ENCODE peak calls at places on chromosomes 3 and 15, in four cellular contexts. One of them, this sample, is unnamed. For H3K27me3, the result is how much of the 10 kb centered on the place peaks cover.

GRCh38 chr3:100737334-100737733 is 28.0 kb downstream of the TFG start:
- DNase-seq in right lobe of liver: no peak
- DNase-seq in uterus: no peak
- DNase-seq in SJSA1: no peak
- DNase-seq in this sample: peak

GRCh38 chr3:78605178-78605577 is 1162.6 kb downstream of the ROBO1 start:
- DNase-seq in SJSA1: no peak
- DNase-seq in uterus: no peak
- DNase-seq in right lobe of liver: no peak
- DNase-seq in this sample: no peak

GRCh38 chr3:57079221-57079831 is 18.9 kb downstream of the SPATA12 start:
- DNase-seq in uterus: peak
- DNase-seq in SJSA1: no peak
- DNase-seq in right lobe of liver: peak
- DNase-seq in this sample: no peak

GRCh38 chr3:146543461-146544012 is 870 bp downstream of the PLSCR1 start:
- DNase-seq in uterus: peak
- DNase-seq in SJSA1: no peak
- DNase-seq in right lobe of liver: no peak
- DNase-seq in this sample: no peak

GRCh38 chr15:47514251-47514652 is 203.1 kb upstream of the SEMA6D start:
- DNase-seq in uterus: no peak
- DNase-seq in right lobe of liver: no peak
- DNase-seq in SJSA1: no peak
- DNase-seq in this sample: peak

GRCh38 chr3:169759256-169759655 is 5.6 kb downstream of the TERC start:
- DNase-seq in right lobe of liver: no peak
- DNase-seq in SJSA1: no peak
- DNase-seq in uterus: no peak
- DNase-seq in this sample: peak

GRCh38 chr3:72176537-72177041 is 391.6 kb upstream of the PROK2 start:
- DNase-seq in right lobe of liver: no peak
- DNase-seq in uterus: no peak
- DNase-seq in SJSA1: no peak
- DNase-seq in this sample: no peak

GRCh38 chr3:39577541-39577940 is 110.1 kb downstream of the MOBP start:
- DNase-seq in right lobe of liver: no peak
- DNase-seq in SJSA1: no peak
- DNase-seq in uterus: no peak
- DNase-seq in this sample: no peak

GRCh38 chr3:56917740-56918568 is 116.2 kb upstream of the ARHGEF3 start:
- DNase-seq in right lobe of liver: no peak
- DNase-seq in uterus: no peak
- DNase-seq in SJSA1: no peak
- DNase-seq in this sample: no peak

GRCh38 chr3:140276698-140277097 is 341.7 kb downstream of the CLSTN2 start:
- DNase-seq in SJSA1: no peak
- DNase-seq in right lobe of liver: no peak
- DNase-seq in uterus: no peak
- DNase-seq in this sample: peak

GRCh38 chr3:143222505-143222904 is 102.9 kb downstream of the CHST2 start:
- DNase-seq in uterus: no peak
- DNase-seq in right lobe of liver: no peak
- DNase-seq in SJSA1: no peak
- DNase-seq in this sample: no peak

GRCh38 chr3:43867673-43868072 is 176.9 kb downstream of the ABHD5 start:
- DNase-seq in uterus: no peak
- DNase-seq in SJSA1: no peak
- DNase-seq in right lobe of liver: no peak
- DNase-seq in this sample: peak

DNA sequence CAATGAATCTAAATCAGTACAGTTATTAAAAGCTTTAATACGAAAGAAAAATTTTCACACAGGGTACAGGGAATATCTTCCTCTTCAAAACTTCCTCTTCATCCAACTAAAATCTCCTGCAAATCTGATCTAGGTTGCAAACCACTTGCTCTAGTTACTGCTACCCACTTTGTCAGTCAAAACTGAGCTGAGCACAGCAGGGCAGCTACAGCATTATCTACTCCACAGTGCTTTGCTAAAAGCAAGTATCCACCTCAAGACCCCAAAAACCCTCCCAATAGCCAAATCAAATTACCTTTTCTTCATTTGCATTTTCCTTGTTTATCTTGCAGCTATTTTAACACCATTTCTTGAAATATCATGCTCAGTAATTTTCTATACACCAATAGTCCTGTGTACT is 14.7 kb downstream of the ZNF280D start:
- DNase-seq in uterus: no peak
- DNase-seq in SJSA1: no peak
- DNase-seq in right lobe of liver: no peak
- DNase-seq in this sample: no peak
- H3K27ac ChIP-seq in uterus: no peak
- H3K27ac ChIP-seq in SJSA1: no peak
- H3K27ac ChIP-seq in right lobe of liver: no peak
- H3K27ac ChIP-seq in this sample: no peak

DNA sequence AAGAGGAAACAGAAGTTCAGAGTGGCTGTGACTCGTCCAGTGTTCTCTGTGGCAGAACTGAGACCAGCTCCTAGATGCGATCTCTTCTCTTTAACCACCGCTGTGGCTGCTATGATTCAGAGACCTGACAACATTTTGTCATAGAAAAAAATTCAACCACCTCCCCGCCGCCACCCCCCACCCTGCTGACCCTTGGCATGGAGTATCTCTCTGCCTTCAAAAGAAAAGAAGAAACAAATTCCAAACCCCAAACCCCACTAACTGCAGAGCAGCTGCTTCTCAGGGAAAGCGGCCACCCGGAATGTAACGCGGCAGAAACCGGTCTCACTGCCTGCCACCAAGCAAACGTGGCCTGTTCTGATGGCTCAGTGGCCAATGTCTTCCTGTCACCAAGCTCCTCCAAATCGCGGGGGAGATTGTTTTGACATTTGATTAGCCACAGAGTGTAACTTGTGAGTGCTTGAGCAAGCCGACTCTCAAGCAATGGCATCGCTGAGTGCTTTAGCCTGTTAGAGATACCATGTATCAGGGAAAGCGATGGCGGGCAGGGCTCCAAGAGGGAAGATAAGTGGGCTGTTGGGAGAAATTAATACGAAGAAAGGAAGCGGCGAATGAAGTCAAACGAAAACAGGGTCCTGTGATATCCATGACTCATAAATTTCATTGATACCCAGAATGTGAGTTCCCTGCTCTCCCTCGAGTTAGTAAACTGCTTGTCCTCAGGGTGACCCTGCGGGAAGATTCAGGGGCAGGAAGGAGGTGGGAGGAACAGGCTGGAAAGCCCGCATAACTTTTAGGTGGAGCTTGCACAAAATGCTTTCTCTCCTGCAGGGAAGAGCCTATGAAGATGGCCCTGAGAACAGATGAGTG is 44.8 kb upstream of the TLE3 start:
- DNase-seq in uterus: peak
- DNase-seq in SJSA1: no peak
- DNase-seq in right lobe of liver: peak
- DNase-seq in this sample: peak
- H3K4me3 ChIP-seq in uterus: no peak
- H3K4me3 ChIP-seq in SJSA1: no peak
- H3K4me3 ChIP-seq in right lobe of liver: no peak
- H3K4me3 ChIP-seq in this sample: no peak

GRCh38 chr15:89363770-89364169 is 29.1 kb upstream of the POLG start:
- DNase-seq in SJSA1: no peak
- DNase-seq in uterus: no peak
- DNase-seq in right lobe of liver: no peak
- DNase-seq in this sample: no peak
- H3K27me3 ChIP-seq in SJSA1: half or more
- H3K27me3 ChIP-seq in uterus: half or more
- H3K27me3 ChIP-seq in right lobe of liver: under half
- H3K27me3 ChIP-seq in this sample: half or more

GRCh38 chr3:126947429-126947828 is 35.5 kb upstream of the PLXNA1 start:
- DNase-seq in right lobe of liver: no peak
- DNase-seq in uterus: no peak
- DNase-seq in SJSA1: no peak
- DNase-seq in this sample: no peak

GRCh38 chr3:126946387-126946786 is 36.5 kb upstream of the PLXNA1 start:
- DNase-seq in right lobe of liver: no peak
- DNase-seq in uterus: no peak
- DNase-seq in SJSA1: no peak
- DNase-seq in this sample: no peak

GRCh38 chr3:126951561-126951960 is 31.4 kb upstream of the PLXNA1 start:
- DNase-seq in right lobe of liver: no peak
- DNase-seq in uterus: no peak
- DNase-seq in SJSA1: no peak
- DNase-seq in this sample: no peak

GRCh38 chr3:126945891-126946290 is 37.0 kb upstream of the PLXNA1 start:
- DNase-seq in SJSA1: no peak
- DNase-seq in uterus: no peak
- DNase-seq in right lobe of liver: no peak
- DNase-seq in this sample: no peak

GRCh38 chr3:126948980-126949535 is 33.9 kb upstream of the PLXNA1 start:
- DNase-seq in right lobe of liver: no peak
- DNase-seq in uterus: no peak
- DNase-seq in SJSA1: no peak
- DNase-seq in this sample: no peak
- H3K27ac ChIP-seq in right lobe of liver: no peak
- H3K27ac ChIP-seq in uterus: no peak
- H3K27ac ChIP-seq in SJSA1: no peak
- H3K27ac ChIP-seq in this sample: no peak

GRCh38 chr15:98003976-98004375 is 43.5 kb downstream of the ARRDC4 start:
- DNase-seq in right lobe of liver: no peak
- DNase-seq in SJSA1: no peak
- DNase-seq in uterus: no peak
- DNase-seq in this sample: no peak
- H3K4me3 ChIP-seq in right lobe of liver: no peak
- H3K4me3 ChIP-seq in SJSA1: no peak
- H3K4me3 ChIP-seq in uterus: no peak
- H3K4me3 ChIP-seq in this sample: no peak

GRCh38 chr15:96345560-96346389 is 15.3 kb downstream of the NR2F2 start:
- DNase-seq in right lobe of liver: peak
- DNase-seq in SJSA1: no peak
- DNase-seq in uterus: peak
- DNase-seq in this sample: peak
- H3K27me3 ChIP-seq in right lobe of liver: under half
- H3K27me3 ChIP-seq in SJSA1: under half
- H3K27me3 ChIP-seq in uterus: under half
- H3K27me3 ChIP-seq in this sample: under half

DNA sequence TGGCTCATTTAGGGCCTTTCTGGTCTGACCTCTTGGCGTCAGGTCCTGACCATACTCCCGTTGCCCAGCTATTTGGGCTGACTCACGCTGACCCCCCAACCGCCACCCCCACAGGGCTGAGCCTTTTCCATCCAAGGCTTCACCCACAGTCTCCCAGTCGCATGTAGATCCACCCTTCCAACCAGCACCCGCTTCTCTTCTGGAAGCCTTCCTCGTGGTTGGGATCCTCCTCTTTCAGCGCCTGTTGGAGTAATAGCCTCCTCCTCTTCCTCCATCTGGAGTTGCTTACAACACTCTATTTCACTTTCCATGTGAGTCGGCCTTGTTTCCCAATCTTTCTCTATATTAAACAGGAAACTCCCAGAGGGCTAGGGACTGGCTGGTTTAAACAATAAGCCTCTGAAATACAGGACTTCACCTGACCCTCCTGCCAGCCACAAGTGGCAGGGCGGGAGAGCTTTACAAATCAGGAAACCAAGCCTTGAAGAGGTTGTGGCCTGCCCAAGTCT is 2.1 kb upstream of the ALAS1 start:
- DNase-seq in SJSA1: no peak
- DNase-seq in uterus: no peak
- DNase-seq in right lobe of liver: no peak
- DNase-seq in this sample: no peak
- H3K27ac ChIP-seq in SJSA1: no peak
- H3K27ac ChIP-seq in uterus: peak
- H3K27ac ChIP-seq in right lobe of liver: peak
- H3K27ac ChIP-seq in this sample: no peak

GRCh38 chr3:14842277-14842676 is 23.5 kb downstream of the FGD5 start:
- DNase-seq in uterus: no peak
- DNase-seq in right lobe of liver: no peak
- DNase-seq in SJSA1: no peak
- DNase-seq in this sample: no peak

GRCh38 chr3:14837188-14837587 is 18.4 kb downstream of the FGD5 start:
- DNase-seq in right lobe of liver: no peak
- DNase-seq in uterus: no peak
- DNase-seq in SJSA1: no peak
- DNase-seq in this sample: no peak

GRCh38 chr3:14841836-14842235 is 23.1 kb downstream of the FGD5 start:
- DNase-seq in SJSA1: no peak
- DNase-seq in uterus: no peak
- DNase-seq in right lobe of liver: no peak
- DNase-seq in this sample: no peak

GRCh38 chr3:14837864-14838263 is 19.1 kb downstream of the FGD5 start:
- DNase-seq in uterus: no peak
- DNase-seq in right lobe of liver: peak
- DNase-seq in SJSA1: no peak
- DNase-seq in this sample: no peak

GRCh38 chr3:14839236-14839635 is 20.5 kb downstream of the FGD5 start:
- DNase-seq in SJSA1: no peak
- DNase-seq in right lobe of liver: no peak
- DNase-seq in uterus: no peak
- DNase-seq in this sample: no peak
- H3K4me3 ChIP-seq in SJSA1: no peak
- H3K4me3 ChIP-seq in right lobe of liver: no peak
- H3K4me3 ChIP-seq in uterus: no peak
- H3K4me3 ChIP-seq in this sample: no peak

This sample was measured in brain microvascular endothelial cell.